ENCODE peak calls at places on chromosomes 4 and X, in ten cellular contexts. V is AG10803, Q is endodermal cell, I is A549, U is fibroblast of lung, P is mammary epithelial cell, C is ascending aorta, A is H1, R is stomach, B is breast epithelium. N is an unnamed sample.

GRCh38 chrX:55033429-55033828 is 2.7 kb upstream of the ALAS2 start:
- DNase-seq in C (no peak), B (no peak), A (no peak), R (no peak), V (no peak), Q (no peak), I (no peak), U (peak; percentile 2), P (no peak), N (no peak)

GRCh38 chr4:174521800-174522182 is 497 bp downstream of the HPGD start:
- DNase-seq in B (no peak), P (peak; percentile 22), I (no peak), Q (peak; percentile 71), V (no peak), A (peak; percentile 53), R (peak; percentile 54), U (no peak), C (no peak), N (peak; percentile 56)

GRCh38 chr4:169044723-169045447 is 34.8 kb upstream of the CBR4 start:
- DNase-seq in V (no peak), A (no peak), U (no peak), P (no peak), R (no peak), C (no peak), I (no peak), Q (no peak), B (no peak), N (no peak)

GRCh38 chr4:16334641-16335040 is 108.4 kb upstream of the TAPT1 start:
- DNase-seq in I (no peak), V (no peak), Q (no peak), P (no peak), A (no peak), U (no peak), C (no peak), R (no peak), B (no peak), N (no peak)

GRCh38 chr4:173835863-173836262 is 305.8 kb upstream of the HAND2 start:
- DNase-seq in I (no peak), A (no peak), U (peak; percentile 56), C (no peak), Q (peak; percentile 60), B (no peak), P (peak; percentile 3), V (peak; percentile 16), R (no peak), N (peak; percentile 19)

GRCh38 chrX:153794018-153794896 is at the start of the genes IDH3G and SSR4:
- DNase-seq in A (peak; percentile 91), U (peak; percentile 91), C (peak; percentile 95), Q (peak; percentile 95), P (peak; percentile 88), B (peak; percentile 90), I (peak; percentile 96), V (peak; percentile 92), R (peak; percentile 92), N (peak; percentile 90)

GRCh38 chr4:7391637-7392437 is 42.9 kb downstream of the PSAPL1 start:
- DNase-seq in U (no peak), C (peak; percentile 53), P (no peak), R (peak; percentile 20), Q (peak; percentile 36), B (peak; percentile 33), V (no peak), A (peak; percentile 40), I (no peak), N (no peak)

GRCh38 chr4:52051213-52051614 is at the start of gene SPATA18:
- DNase-seq in C (peak; percentile 70), Q (no peak), I (peak; percentile 19), U (peak; percentile 41), A (peak; percentile 47), B (peak; percentile 52), V (peak; percentile 55), P (peak; percentile 41), R (peak; percentile 60), N (peak; percentile 22)

GRCh38 chr4:67320645-67321044 is 224.7 kb downstream of the CENPC start:
- DNase-seq in C (no peak), U (no peak), P (peak; percentile 1), Q (no peak), V (no peak), B (no peak), A (no peak), I (no peak), R (no peak), N (peak; percentile 43)

GRCh38 chr4:134906404-134907023 is 704.9 kb upstream of the PABPC4L start:
- DNase-seq in C (no peak), B (no peak), P (no peak), U (peak; percentile 13), Q (peak; percentile 67), A (no peak), R (no peak), V (no peak), I (no peak), N (peak; percentile 43)
- TF ChIP-seq CTCF in C (peak; percentile 30), B (no peak), P (no peak), U (peak; percentile 32), Q (peak; percentile 77), A (peak; percentile 53), R (no peak), V (no peak), I (peak; percentile 32), N (peak; percentile 42)

DNA sequence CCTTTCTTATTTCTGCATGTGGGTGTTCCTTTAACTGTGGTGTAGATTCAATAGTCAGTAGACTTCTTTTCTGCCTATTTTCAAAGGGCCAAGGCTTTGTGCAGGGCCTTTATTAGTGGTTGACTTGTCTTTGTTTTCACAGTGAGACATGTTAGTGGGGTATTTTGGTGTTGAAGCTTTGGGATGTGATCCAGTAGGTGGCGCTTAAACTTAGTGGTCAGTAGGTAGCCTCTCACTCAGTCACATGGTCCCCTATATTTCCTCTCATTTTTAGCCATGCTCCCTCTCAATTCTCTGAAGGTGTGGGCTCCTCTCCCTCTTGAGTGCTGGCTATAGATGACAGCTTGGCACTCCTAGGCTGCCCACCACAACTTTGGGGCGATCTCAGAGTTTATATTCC is 23.4 kb upstream of the SLC10A7 start:
- DNase-seq in Q (peak; percentile 75), C (no peak), R (no peak), I (peak; percentile 13), U (peak; percentile 14), A (no peak), V (peak; percentile 42), B (no peak), P (peak; percentile 18), N (peak; percentile 62)
- TF ChIP-seq CTCF in Q (peak; percentile 74), C (no peak), R (no peak), I (no peak), U (peak; percentile 18), A (peak; percentile 68), V (peak; percentile 55), B (no peak), P (peak; percentile 50), N (peak; percentile 28)

GRCh38 chr4:140195806-140196205 is 41.8 kb upstream of the MAML3 start:
- DNase-seq in I (no peak), R (no peak), U (no peak), Q (no peak), V (no peak), C (no peak), P (no peak), B (no peak), A (no peak), N (no peak)
- TF ChIP-seq CTCF in I (no peak), R (no peak), U (no peak), Q (peak; percentile 21), V (no peak), C (no peak), P (no peak), B (no peak), A (peak; percentile 3), N (no peak)

GRCh38 chr4:98601719-98602118 is 56.7 kb downstream of the TSPAN5 start:
- DNase-seq in P (peak; percentile 71), R (no peak), I (no peak), V (no peak), C (no peak), A (no peak), U (no peak), Q (no peak), B (no peak), N (peak; percentile 41)

GRCh38 chr4:98604723-98605122 is 53.7 kb downstream of the TSPAN5 start:
- DNase-seq in Q (no peak), R (no peak), U (peak; percentile 65), C (no peak), I (no peak), B (no peak), V (no peak), A (no peak), P (no peak), N (no peak)

GRCh38 chr4:98605216-98605615 is 53.2 kb downstream of the TSPAN5 start:
- DNase-seq in V (no peak), A (no peak), R (no peak), P (no peak), Q (no peak), B (no peak), U (peak; percentile 67), I (no peak), C (no peak), N (no peak)

GRCh38 chr4:98602270-98602669 is 56.1 kb downstream of the TSPAN5 start:
- DNase-seq in Q (no peak), U (no peak), I (no peak), V (no peak), R (no peak), P (no peak), C (no peak), A (no peak), B (no peak), N (no peak)

DNA sequence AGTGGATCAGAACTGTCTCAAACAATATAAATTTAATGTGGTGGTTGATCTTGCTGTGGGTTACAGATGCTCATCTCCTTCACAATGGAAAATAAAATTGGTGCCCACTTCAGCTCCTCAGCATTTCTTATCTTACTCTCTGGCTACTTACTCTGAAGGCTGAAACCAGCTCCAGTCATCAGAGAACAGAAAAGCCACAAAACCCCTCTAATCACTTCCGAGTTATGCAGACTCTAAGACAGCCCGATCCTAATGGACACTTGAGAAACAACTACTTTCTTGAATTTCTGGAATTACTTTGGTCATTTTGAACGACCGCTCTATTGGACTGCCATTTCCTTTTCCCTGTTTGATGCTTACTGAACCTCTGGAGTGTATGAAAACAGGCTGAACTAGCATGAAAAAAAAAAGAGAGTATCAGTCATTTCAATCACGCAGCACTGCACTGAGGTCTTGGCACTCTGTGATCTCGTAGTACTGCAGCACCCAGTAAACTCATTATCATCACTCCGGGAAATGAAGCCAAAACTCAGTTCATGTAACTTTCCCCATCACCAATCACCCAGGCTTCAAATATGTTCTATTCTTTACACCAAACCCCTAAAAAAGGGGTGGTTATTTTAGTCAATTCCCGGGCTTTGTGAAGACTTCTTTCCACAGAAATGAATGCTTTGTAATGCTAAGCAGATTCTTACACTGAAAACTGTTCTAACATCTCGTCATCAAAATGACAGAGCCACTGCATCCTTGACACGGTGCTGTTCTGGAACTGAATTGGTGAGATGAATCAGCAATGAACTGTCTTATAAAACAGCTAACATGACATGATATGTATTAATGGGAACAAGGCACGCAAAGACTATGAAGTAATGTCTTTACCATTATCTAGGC is 54.5 kb downstream of the TSPAN5 start:
- DNase-seq in B (no peak), U (peak; percentile 90), C (no peak), A (no peak), V (peak; percentile 52), R (no peak), Q (no peak), I (no peak), P (no peak), N (no peak)
- TF ChIP-seq CTCF in B (no peak), U (no peak), C (no peak), A (no peak), V (no peak), R (no peak), Q (no peak), I (no peak), P (no peak), N (no peak)

N was measured in MCF 10A.